ENCODE peak calls at places on chromosomes 1 and 21, in six cellular contexts. I, S, B, P, D and O are unnamed samples. For H4K20me1, the result is how much of the 10 kb centered on the place peaks cover.

GRCh38 chr1:2496087-2496622 is 20.1 kb downstream of the PLCH2 start:
- DNase-seq in P (no peak), B (peak), I (no peak), D (no peak), S (no peak), O (no peak)

GRCh38 chr1:235923466-235924008 is 56.8 kb upstream of the LYST start:
- DNase-seq in I (no peak), S (peak), D (no peak), P (peak), B (no peak), O (no peak)

GRCh38 chr1:43049487-43049886 is 90.8 kb upstream of the SLC2A1 start:
- DNase-seq in B (no peak), I (no peak), D (peak), S (no peak), P (peak), O (no peak)

GRCh38 chr1:77438239-77438913 is 156.6 kb downstream of the AK5 start:
- DNase-seq in I (peak), S (peak), B (no peak), D (peak), P (no peak), O (no peak)

GRCh38 chr1:238409947-238410346 is 519.2 kb upstream of the ZP4 start:
- DNase-seq in P (no peak), D (peak), I (peak), B (no peak), S (peak), O (no peak)

GRCh38 chr1:231807498-231807897 is 180.9 kb downstream of the DISC1 start:
- DNase-seq in S (no peak), I (peak), B (no peak), P (no peak), D (no peak), O (no peak)

GRCh38 chr1:151653397-151653796 is 41.5 kb downstream of the SNX27 start:
- DNase-seq in I (peak), S (peak), D (peak), B (no peak), P (no peak), O (no peak)

GRCh38 chr1:115977481-115978258 is 1.4 kb downstream of the SLC22A15 start:
- DNase-seq in D (peak), P (peak), B (no peak), I (peak), S (peak), O (peak)

GRCh38 chr1:205451202-205451601 is 4.6 kb downstream of the BLACAT1 start:
- DNase-seq in P (no peak), S (no peak), I (no peak), B (no peak), D (no peak), O (peak)

GRCh38 chr1:200896571-200897187 is 2.0 kb downstream of the INAVA start:
- DNase-seq in I (no peak), P (peak), B (peak), S (peak), D (peak), O (no peak)

GRCh38 chr1:234898455-234899033 is 230.1 kb downstream of the TOMM20 start:
- DNase-seq in D (no peak), S (no peak), P (no peak), I (no peak), B (no peak), O (no peak)

GRCh38 chr1:234902774-234903173 is 225.9 kb downstream of the TOMM20 start:
- DNase-seq in S (no peak), B (no peak), P (no peak), D (no peak), I (no peak), O (no peak)

GRCh38 chr1:234900601-234901000 is 228.0 kb downstream of the TOMM20 start:
- DNase-seq in I (no peak), P (no peak), S (no peak), B (no peak), D (no peak), O (no peak)

GRCh38 chr1:234899041-234899787 is 229.4 kb downstream of the TOMM20 start:
- DNase-seq in I (peak), S (peak), B (no peak), D (peak), P (peak), O (no peak)

DNA sequence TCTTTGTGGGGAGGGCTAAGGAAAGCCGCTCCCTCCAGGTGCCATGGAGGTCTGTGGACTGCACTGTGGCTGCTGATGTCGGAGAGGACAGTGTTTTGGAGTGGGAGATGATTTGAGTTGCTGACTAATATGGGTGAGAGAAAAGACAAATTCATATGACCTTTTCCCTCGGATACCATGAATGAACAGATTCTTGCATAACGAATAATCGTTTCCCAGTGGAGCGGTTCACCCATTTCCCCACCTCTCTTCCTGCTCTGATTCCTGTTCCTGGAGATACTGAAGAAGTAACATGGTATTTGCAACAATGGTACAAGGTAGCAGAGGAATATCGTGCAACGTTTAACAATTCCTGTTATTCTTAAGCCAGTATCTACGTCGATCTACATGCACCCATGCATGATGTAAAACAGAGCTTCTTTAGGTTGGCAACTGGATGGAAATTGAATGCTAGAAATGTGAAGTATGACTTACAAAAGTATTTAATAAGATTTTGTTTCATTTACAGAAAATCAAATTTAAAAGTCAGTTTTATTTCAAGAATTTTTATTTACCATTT is 227.1 kb downstream of the TOMM20 start:
- DNase-seq in B (no peak), D (no peak), I (no peak), P (no peak), S (no peak), O (no peak)
- H4K20me1 ChIP-seq in B (under half), D (under half), I (under half), P (under half), S (under half), O (under half)

DNA sequence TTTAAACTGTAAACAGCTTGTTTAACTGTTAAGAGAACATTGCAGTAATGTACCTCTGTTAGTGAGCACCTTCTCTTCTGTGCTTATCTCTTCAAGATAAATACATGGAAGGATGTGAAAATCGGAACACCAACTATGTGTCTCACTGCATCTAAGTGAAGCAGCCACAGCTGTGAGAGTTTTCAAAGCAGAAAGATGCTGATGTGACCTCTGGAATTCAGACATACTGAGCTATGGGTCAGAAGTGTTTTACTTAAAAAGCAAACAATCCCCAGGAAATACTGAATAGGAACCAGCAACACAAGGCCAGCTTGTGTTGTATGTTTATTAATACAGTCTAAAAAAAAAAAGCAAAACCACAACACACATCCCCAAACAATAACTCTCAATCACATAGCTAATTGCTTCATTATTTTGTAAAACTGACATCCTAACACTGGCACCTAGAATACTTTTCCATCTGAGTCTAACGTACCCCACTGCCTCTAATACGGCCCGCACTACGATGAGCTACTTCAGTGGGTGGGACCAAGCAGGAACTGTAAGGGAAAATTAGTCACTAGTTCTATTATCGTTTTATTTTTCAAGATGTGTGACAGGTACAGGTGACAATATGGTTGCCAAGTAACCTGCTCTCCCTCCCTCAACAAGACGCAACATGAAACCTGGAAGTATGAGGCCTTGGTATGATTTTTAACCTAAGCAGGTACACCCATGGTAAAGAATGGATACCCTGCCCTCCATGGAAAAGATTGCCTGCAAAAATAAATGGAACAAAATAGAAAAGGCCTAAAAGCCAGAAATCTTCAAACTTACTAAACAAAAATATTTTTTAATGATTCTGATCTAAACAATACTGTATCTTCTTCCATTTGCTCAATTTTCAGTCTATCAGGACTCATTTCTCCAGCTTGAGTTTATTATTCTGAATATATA is 13.9 kb downstream of the ERRFI1 start:
- DNase-seq in S (no peak), P (no peak), I (no peak), B (no peak), D (peak), O (no peak)
- H4K20me1 ChIP-seq in S (half or more), P (under half), I (under half), B (under half), D (under half), O (under half)

GRCh38 chr1:165887877-165888551 is 60.6 kb downstream of the UCK2 start:
- DNase-seq in D (no peak), S (no peak), B (no peak), P (no peak), I (no peak), O (no peak)
- H4K20me1 ChIP-seq in D (under half), S (under half), B (half or more), P (under half), I (under half), O (under half)

GRCh38 chr21:34132905-34133304 is 59.5 kb downstream of the MRPS6 start:
- DNase-seq in P (no peak), S (no peak), I (no peak), D (no peak), B (no peak), O (no peak)
- H4K20me1 ChIP-seq in P (under half), S (under half), I (under half), D (under half), B (under half), O (under half)

DNA sequence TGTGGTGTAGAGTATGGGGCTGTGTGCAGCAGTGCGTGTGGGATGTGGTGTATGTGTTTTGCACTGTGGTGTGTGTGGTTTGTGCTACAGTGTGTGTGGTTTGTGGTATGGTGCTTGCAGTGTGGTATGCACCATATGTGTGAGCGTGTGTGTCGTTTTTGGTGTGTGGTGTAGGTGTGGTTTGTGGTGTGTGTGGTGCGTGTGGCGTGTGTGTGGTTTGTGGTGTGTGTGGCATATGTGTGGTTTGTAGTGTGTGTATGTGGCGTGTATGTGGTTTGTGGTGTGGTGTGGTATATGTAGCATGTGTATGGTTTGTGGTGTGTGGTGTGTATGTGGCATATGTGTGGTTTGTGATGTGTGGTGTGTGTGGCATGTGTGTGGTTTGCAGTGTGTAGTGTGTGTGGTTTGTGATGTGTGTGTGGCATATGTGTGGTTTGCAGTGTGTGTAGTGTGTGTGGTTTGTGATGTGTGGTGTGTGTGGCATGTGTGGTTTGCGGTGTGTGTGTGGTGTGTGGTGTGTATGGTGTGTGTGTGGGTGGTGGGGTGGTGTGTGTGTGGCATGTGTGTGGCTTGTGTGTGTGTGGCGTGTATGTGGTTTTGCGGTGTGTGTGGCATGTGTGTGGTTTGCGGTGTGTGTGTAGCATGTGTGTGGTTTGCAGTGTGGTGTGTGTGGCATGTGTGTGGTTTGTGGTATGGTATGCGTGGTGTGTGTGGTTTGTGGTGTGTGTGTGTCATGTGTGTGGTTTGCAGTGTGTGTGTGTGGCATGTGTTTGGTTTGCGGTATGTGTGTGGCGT is 53.5 kb upstream of the TRAPPC10 start:
- DNase-seq in P (no peak), D (no peak), I (no peak), B (no peak), S (no peak), O (no peak)
- H4K20me1 ChIP-seq in P (under half), D (under half), I (under half), B (half or more), S (half or more), O (under half)